ENCODE peak calls at places on chromosomes 5 and 9, in four cellular contexts. L is body of pancreas, Q is transverse colon, A is A549. T is an unnamed sample.

GRCh38 chr9:1939466-1939865 is 75.7 kb upstream of the SMARCA2 start:
- DNase-seq in L (no peak), Q (no peak), A (no peak), T (no peak)

GRCh38 chr9:121886759-121887485 is 206.2 kb downstream of the TTLL11 start:
- DNase-seq in L (no peak), Q (no peak), A (no peak), T (no peak)

GRCh38 chr5:103270581-103270980 is 12.0 kb downstream of the MACIR start:
- DNase-seq in L (no peak), Q (no peak), A (no peak), T (no peak)

GRCh38 chr5:167699434-167699833 is 592.0 kb upstream of the WWC1 start:
- DNase-seq in L (no peak), Q (no peak), A (peak), T (peak)

GRCh38 chr9:97880336-97880735 is 27.3 kb downstream of the FOXE1 start:
- DNase-seq in L (no peak), Q (no peak), A (no peak), T (no peak)

GRCh38 chr5:124651663-124652513 is 94.6 kb downstream of the ZNF608 start:
- DNase-seq in L (peak), Q (peak), A (peak), T (peak)

GRCh38 chr9:94639996-94640376 is 668 bp upstream of the FBP1 start:
- DNase-seq in L (no peak), Q (peak), A (no peak), T (no peak)

GRCh38 chr5:120297621-120298020 is 166.5 kb upstream of the PRR16 start:
- DNase-seq in L (no peak), Q (no peak), A (no peak), T (no peak)

GRCh38 chr9:120710110-120710981 is 3.9 kb downstream of the MEGF9 start:
- DNase-seq in L (peak), Q (no peak), A (peak), T (peak)

GRCh38 chr5:178560911-178561310 is 29.3 kb downstream of the COL23A1 start:
- DNase-seq in L (no peak), Q (no peak), A (no peak), T (no peak)

GRCh38 chr9:126880947-126881332 is 20.5 kb downstream of the ZBTB34 start:
- DNase-seq in L (no peak), Q (no peak), A (no peak), T (no peak)

GRCh38 chr5:67246546-67246945 is 49.9 kb upstream of the CD180 start:
- DNase-seq in L (no peak), Q (no peak), A (no peak), T (no peak)

GRCh38 chr5:103908327-103909099 is 345.9 kb upstream of the NUDT12 start:
- DNase-seq in L (no peak), Q (no peak), A (no peak), T (no peak)

GRCh38 chr5:43348964-43349363 is 35.8 kb upstream of the HMGCS1 start:
- DNase-seq in L (no peak), Q (no peak), A (no peak), T (no peak)

GRCh38 chr9:18947772-18948391 is 85.1 kb downstream of the SAXO1 start:
- DNase-seq in L (peak), Q (no peak), A (no peak), T (no peak)

GRCh38 chr5:96875805-96876291 is 452 bp upstream of the ERAP2 start:
- DNase-seq in L (no peak), Q (no peak), A (no peak), T (peak)

GRCh38 chr9:7976167-7976755 is 176.7 kb upstream of the DMAC1 start:
- DNase-seq in L (peak), Q (peak), A (no peak), T (no peak)

GRCh38 chr5:95520176-95520575 is 34.6 kb downstream of the SKIC3 start:
- DNase-seq in L (no peak), Q (no peak), A (no peak), T (no peak)

GRCh38 chr5:59765446-59765845 is 128.1 kb downstream of the PDE4D start:
- DNase-seq in L (no peak), Q (no peak), A (no peak), T (no peak)

GRCh38 chr9:6413365-6414263 is 615 bp downstream of the UHRF2 start:
- DNase-seq in L (peak), Q (peak), A (peak), T (peak)
- TF ChIP-seq POLR2A in L (no peak), Q (no peak), A (no peak), T (peak)

GRCh38 chr5:151447174-151448037 is at the start of gene SLC36A1:
- DNase-seq in L (peak), Q (peak), A (peak), T (peak)
- TF ChIP-seq POLR2A in L (peak), Q (peak), A (peak), T (peak)

DNA sequence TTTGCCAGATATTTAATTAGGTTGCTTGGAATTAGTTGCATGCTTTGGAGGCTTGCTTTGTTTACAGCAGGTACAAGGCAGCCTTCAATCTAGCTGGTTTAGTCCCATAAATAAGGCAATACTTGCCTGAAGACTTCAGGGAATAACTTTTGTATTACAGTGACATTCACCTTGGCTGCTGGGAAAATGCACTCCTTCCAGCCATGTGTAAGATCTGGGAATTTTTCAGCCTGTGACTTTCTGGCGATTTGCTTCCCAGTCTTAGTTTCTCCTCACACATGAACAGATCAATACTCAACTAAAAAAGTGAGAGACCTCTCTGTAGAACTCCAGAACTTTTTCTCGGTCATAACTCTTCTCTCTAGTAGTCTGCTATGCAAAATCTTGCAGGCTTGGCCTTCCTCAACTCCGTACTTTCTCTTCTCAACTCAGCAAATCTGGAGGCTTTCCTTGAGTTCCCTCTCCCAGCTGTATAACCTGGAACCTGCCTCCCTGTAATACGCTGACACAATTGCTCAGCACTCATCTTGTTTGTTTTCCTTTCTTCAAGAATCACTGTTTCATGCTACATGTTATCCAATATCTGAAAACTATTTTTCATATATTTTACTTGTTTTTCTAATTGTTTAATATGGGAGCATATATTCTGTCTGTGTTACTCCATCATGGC is 173.0 kb downstream of the MSX2 start:
- DNase-seq in L (no peak), Q (no peak), A (no peak), T (no peak)
- TF ChIP-seq POLR2A in L (no peak), Q (no peak), A (no peak), T (no peak)

GRCh38 chr5:36876965-36877666 is 547 bp downstream of the NIPBL start:
- DNase-seq in L (peak), Q (peak), A (peak), T (peak)

GRCh38 chr5:36874465-36874864 is 2.1 kb upstream of the NIPBL start:
- DNase-seq in L (no peak), Q (no peak), A (no peak), T (peak)

GRCh38 chr5:36875789-36876388 is 680 bp upstream of the NIPBL start:
- DNase-seq in L (peak), Q (peak), A (peak), T (peak)

GRCh38 chr5:36876389-36876964 is at the start of gene NIPBL:
- DNase-seq in L (peak), Q (peak), A (peak), T (peak)

GRCh38 chr5:36875051-36875788 is 1.3 kb upstream of the NIPBL start:
- DNase-seq in L (peak), Q (peak), A (peak), T (peak)
- TF ChIP-seq POLR2A in L (no peak), Q (no peak), A (no peak), T (peak)

GRCh38 chr9:71644819-71645362 is 123.4 kb downstream of the CEMIP2 start:
- DNase-seq in L (no peak), Q (no peak), A (no peak), T (no peak)

GRCh38 chr9:71646131-71646530 is 122.2 kb downstream of the CEMIP2 start:
- DNase-seq in L (no peak), Q (no peak), A (no peak), T (no peak)

GRCh38 chr9:71638627-71639026 is 129.7 kb downstream of the CEMIP2 start:
- DNase-seq in L (peak), Q (peak), A (no peak), T (peak)

GRCh38 chr9:71643330-71643729 is 125.0 kb downstream of the CEMIP2 start:
- DNase-seq in L (no peak), Q (no peak), A (no peak), T (no peak)

DNA sequence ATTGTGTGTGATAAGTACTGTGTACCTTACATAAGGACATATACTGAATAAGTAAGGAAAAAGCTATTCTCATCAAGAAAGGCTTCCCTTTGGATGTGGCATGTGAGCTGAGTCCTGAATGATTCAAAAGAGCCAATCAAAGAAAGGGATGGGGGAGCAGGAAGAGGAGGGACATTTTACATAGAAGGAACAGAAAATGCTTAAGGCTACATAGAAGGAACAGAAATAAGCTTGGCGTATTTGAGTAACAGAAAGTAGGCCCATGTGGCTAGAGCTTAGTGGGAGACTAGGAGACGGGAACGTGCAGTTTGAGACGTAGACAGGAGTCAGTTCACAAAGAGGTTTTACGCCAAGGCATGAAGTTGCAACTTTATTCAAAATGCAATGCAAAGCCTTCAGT is 126.3 kb downstream of the CEMIP2 start:
- DNase-seq in L (peak), Q (no peak), A (no peak), T (no peak)
- TF ChIP-seq POLR2A in L (no peak), Q (no peak), A (no peak), T (no peak)

DNA sequence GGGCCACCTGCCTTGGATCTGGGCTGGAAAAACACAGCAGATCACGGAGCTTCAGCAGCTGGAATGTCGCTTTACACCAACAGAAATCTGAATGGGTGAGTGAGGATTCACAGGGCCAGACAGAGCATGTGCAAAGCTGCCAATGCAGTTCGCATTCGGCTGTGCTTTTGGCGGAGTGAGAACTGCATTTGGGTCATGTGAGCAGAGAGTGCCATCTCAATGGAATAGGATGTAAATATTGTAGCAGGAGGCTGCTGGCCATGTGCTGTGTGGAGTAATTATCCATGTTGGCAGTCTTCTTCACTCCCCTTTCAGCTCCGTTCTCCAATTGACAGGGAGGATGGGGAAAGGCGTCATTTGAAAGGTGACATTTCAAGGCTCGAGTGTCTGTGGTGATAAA is at the start of gene ANKRD55:
- DNase-seq in L (no peak), Q (no peak), A (no peak), T (no peak)
- TF ChIP-seq POLR2A in L (no peak), Q (no peak), A (no peak), T (no peak)

GRCh38 chr9:136112541-136112940 is 6.1 kb downstream of the TMEM250 start:
- DNase-seq in L (no peak), Q (no peak), A (no peak), T (no peak)
- TF ChIP-seq POLR2A in L (no peak), Q (no peak), A (no peak), T (no peak)

GRCh38 chr5:157930710-157931109 is 71.8 kb upstream of the CLINT1 start:
- DNase-seq in L (peak), Q (peak), A (no peak), T (no peak)
- TF ChIP-seq POLR2A in L (no peak), Q (no peak), A (no peak), T (no peak)

GRCh38 chr5:39835371-39835770 is 410.6 kb upstream of the DAB2 start:
- DNase-seq in L (no peak), Q (no peak), A (no peak), T (no peak)

GRCh38 chr5:39826051-39826450 is 401.3 kb upstream of the DAB2 start:
- DNase-seq in L (no peak), Q (no peak), A (no peak), T (no peak)

GRCh38 chr5:39829479-39829878 is 404.7 kb upstream of the DAB2 start:
- DNase-seq in L (no peak), Q (no peak), A (no peak), T (no peak)
- TF ChIP-seq POLR2A in L (no peak), Q (no peak), A (no peak), T (no peak)

DNA sequence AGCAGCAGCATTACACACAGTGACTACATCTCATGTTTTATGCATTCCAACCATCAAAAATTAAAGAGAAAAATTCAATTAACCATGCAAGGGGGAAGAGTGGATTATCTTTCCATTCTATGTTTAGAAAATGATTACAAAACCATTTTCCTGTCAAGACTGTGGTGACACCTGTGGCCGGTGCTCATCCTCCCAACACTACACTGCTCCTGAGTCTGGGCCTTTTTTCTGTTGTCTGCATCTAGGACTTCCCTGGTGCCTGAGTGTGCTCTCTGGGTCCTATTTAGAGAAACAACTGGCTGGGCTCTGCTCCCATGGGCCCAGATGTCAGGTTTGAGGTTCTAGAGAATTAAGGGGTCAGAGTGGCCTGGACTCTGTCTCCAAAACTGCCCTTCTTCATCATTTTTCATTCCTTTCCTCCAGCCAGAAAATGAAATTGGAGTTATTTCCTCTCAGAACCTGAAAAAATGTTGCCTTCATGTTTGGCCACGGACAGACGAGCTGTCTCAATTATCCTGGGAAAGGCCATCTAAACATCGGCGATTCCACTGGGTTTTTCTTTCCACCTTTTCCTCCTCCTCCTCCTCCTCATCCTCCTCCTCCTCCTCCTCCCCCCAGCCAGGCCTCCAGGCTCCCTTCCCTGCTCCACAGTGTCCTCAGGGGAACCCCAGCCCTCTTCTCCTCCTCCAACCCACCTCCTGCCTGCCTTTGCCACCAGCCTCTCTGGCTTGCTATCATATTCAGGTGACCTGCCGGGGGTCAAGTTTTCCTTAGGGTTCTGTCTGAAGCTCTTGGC is 11.4 kb upstream of the ARSI start:
- DNase-seq in L (no peak), Q (no peak), A (no peak), T (no peak)
- TF ChIP-seq POLR2A in L (no peak), Q (no peak), A (no peak), T (no peak)

T was measured in erythroblast.